ENCODE peak calls at places on chromosomes 16 and 17, in eight cellular contexts. K, L, Y, H, I, B, W and G are unnamed samples. For H3K4me1, the result is how much of the 10 kb centered on the place peaks cover.

GRCh38 chr17:78422872-78423588 is 44.6 kb downstream of the PGS1 start:
- DNase-seq in L (no peak), K (no peak), H (no peak), B (no peak), I (no peak), Y (no peak), W (no peak), G (no peak)

GRCh38 chr16:17830651-17831050 is 359.9 kb upstream of the XYLT1 start:
- DNase-seq in L (no peak), B (no peak), H (no peak), K (no peak), I (no peak), Y (no peak), W (no peak), G (no peak)

GRCh38 chr16:69476920-69477418 is 52.5 kb downstream of the CYB5B start:
- DNase-seq in K (no peak), L (no peak), I (no peak), B (peak), Y (no peak), H (peak), W (no peak), G (peak)

GRCh38 chr17:79859676-79860615 is 20.7 kb upstream of the CBX4 start:
- DNase-seq in L (peak), I (no peak), H (no peak), Y (peak), K (no peak), W (no peak), B (no peak), G (no peak)

GRCh38 chr17:50115744-50116143 is 14.2 kb downstream of the SAMD14 start:
- DNase-seq in L (peak), I (no peak), Y (no peak), H (no peak), K (no peak), W (no peak), B (no peak), G (no peak)

GRCh38 chr16:64398795-64399194 is 723.1 kb downstream of the CDH11 start:
- DNase-seq in I (no peak), Y (no peak), W (no peak), K (no peak), H (peak), B (no peak), L (no peak), G (peak)

GRCh38 chr16:83233153-83233552 is 574.6 kb upstream of the HSBP1 start:
- DNase-seq in Y (no peak), L (no peak), B (peak), K (no peak), I (no peak), H (peak), W (no peak), G (no peak)

GRCh38 chr16:67317853-67318252 is 8.7 kb downstream of the KCTD19 start:
- DNase-seq in B (no peak), L (no peak), K (no peak), W (no peak), H (no peak), I (no peak), Y (no peak), G (no peak)

GRCh38 chr16:89918453-89919347 is at the start of gene MC1R:
- DNase-seq in L (peak), H (peak), K (no peak), I (peak), W (peak), Y (peak), B (peak), G (peak)

GRCh38 chr16:50372611-50373344 is 4.0 kb upstream of the BRD7 start:
- DNase-seq in K (no peak), Y (no peak), B (no peak), H (peak), L (no peak), W (no peak), I (no peak), G (no peak)

GRCh38 chr17:1294157-1294717 is 14.8 kb downstream of the TRARG1 start:
- DNase-seq in B (no peak), K (peak), H (no peak), I (no peak), L (no peak), Y (no peak), W (no peak), G (no peak)

GRCh38 chr16:4330277-4330882 is 14.5 kb downstream of the GLIS2 start:
- DNase-seq in H (peak), B (no peak), Y (peak), I (peak), L (peak), W (no peak), K (peak), G (peak)

GRCh38 chr16:85961988-85962915 is 63.3 kb downstream of the IRF8 start:
- DNase-seq in H (no peak), B (no peak), L (no peak), W (no peak), K (no peak), I (no peak), Y (no peak), G (no peak)

GRCh38 chr17:48062273-48062672 is 14.1 kb downstream of the NFE2L1 start:
- DNase-seq in W (no peak), Y (no peak), B (no peak), I (no peak), L (no peak), H (no peak), K (no peak), G (no peak)

GRCh38 chr17:29593546-29594440 is 861 bp downstream of the ANKRD13B start:
- DNase-seq in B (no peak), I (peak), L (no peak), W (no peak), Y (peak), K (peak), H (peak), G (no peak)

GRCh38 chr17:41786227-41787020 is at the start of gene JUP:
- DNase-seq in B (peak), K (peak), Y (peak), I (peak), W (peak), L (peak), H (peak), G (peak)

GRCh38 chr16:85090873-85091521 is 21.3 kb downstream of the CIBAR2 start:
- DNase-seq in I (no peak), W (no peak), L (no peak), Y (no peak), H (no peak), B (no peak), K (no peak), G (no peak)

GRCh38 chr16:83068686-83069085 is 441.9 kb downstream of the CDH13 start:
- DNase-seq in Y (no peak), W (no peak), H (peak), L (no peak), I (no peak), B (peak), K (no peak), G (peak)

GRCh38 chr16:20854963-20855362 is 45.2 kb downstream of the DCUN1D3 start:
- DNase-seq in H (no peak), K (no peak), I (no peak), Y (no peak), W (no peak), L (no peak), B (no peak), G (no peak)

GRCh38 chr17:38672788-38673713 is 1.7 kb downstream of the EPOP start:
- DNase-seq in K (no peak), Y (peak), I (no peak), H (no peak), W (no peak), B (no peak), L (no peak), G (no peak)

GRCh38 chr16:53743149-53743566 is 39.2 kb downstream of the FTO start:
- DNase-seq in W (no peak), L (no peak), H (peak), Y (peak), K (peak), B (no peak), I (peak), G (peak)

GRCh38 chr17:72362466-72363335 is 241.9 kb downstream of the SOX9 start:
- DNase-seq in H (peak), I (no peak), W (no peak), B (peak), K (no peak), Y (no peak), L (no peak), G (no peak)

GRCh38 chr17:30000001-30000754 is 58.7 kb downstream of the EFCAB5 start:
- DNase-seq in K (no peak), W (no peak), Y (no peak), I (no peak), B (no peak), H (no peak), L (no peak), G (no peak)

GRCh38 chr16:81940781-81941560 is 70.3 kb downstream of the SDR42E1 start:
- DNase-seq in W (no peak), L (no peak), B (peak), H (peak), I (no peak), Y (peak), K (no peak), G (peak)

GRCh38 chr17:31597646-31598387 is 206.3 kb downstream of the RAB11FIP4 start:
- DNase-seq in W (no peak), L (no peak), I (no peak), B (no peak), K (no peak), H (no peak), Y (no peak), G (no peak)

GRCh38 chr17:40493697-40494096 is 7.7 kb downstream of the TNS4 start:
- DNase-seq in W (no peak), I (no peak), L (peak), B (no peak), K (no peak), H (no peak), Y (no peak), G (no peak)

GRCh38 chr17:40490289-40490853 is 11.1 kb downstream of the TNS4 start:
- DNase-seq in K (peak), W (no peak), L (peak), H (peak), B (peak), I (peak), Y (peak), G (no peak)

GRCh38 chr17:40491486-40491885 is 9.9 kb downstream of the TNS4 start:
- DNase-seq in W (no peak), I (peak), L (peak), K (peak), H (no peak), Y (no peak), B (no peak), G (no peak)

GRCh38 chr17:40487371-40488020 is 13.9 kb downstream of the TNS4 start:
- DNase-seq in K (no peak), H (no peak), B (no peak), I (no peak), L (peak), Y (no peak), W (no peak), G (no peak)

GRCh38 chr17:40490982-40491381 is 10.4 kb downstream of the TNS4 start:
- DNase-seq in W (no peak), L (no peak), I (no peak), B (no peak), H (no peak), Y (no peak), K (no peak), G (no peak)
- H3K9ac ChIP-seq in W (no peak), L (no peak), I (no peak), B (no peak), H (peak), Y (no peak), K (peak), G (no peak)

GRCh38 chr16:70696952-70697600 is 11.2 kb upstream of the MTSS2 start:
- DNase-seq in K (peak), I (no peak), L (no peak), H (no peak), Y (no peak), B (no peak), W (no peak), G (no peak)
- H3K4me1 ChIP-seq in K (under half), I (under half), L (half or more), H (under half), Y (under half), B (under half), W (under half), G (under half)

DNA sequence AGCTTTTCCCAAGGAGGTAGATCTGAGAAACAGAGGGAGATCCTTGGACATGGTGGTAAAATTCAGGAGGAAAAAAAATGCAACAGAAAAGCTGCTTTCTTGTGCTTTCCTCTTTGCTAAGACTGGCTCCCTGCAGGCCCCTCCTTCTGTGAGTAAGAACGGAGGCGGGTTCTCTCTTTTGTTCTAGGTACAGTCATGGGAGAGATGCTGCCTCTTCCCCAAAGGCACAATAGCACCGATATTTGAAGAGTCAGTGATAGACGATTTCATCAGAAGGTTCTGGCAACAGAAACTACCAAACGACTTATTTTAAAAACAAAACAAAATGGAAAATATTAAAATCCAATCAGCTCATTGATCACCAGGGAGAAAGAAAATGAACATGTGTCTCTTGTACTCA is 32.6 kb upstream of the KIFC3 start:
- DNase-seq in I (no peak), L (no peak), Y (peak), W (no peak), H (peak), K (no peak), B (peak), G (no peak)
- H3K9ac ChIP-seq in I (no peak), L (no peak), Y (no peak), W (no peak), H (no peak), K (no peak), B (peak), G (no peak)

DNA sequence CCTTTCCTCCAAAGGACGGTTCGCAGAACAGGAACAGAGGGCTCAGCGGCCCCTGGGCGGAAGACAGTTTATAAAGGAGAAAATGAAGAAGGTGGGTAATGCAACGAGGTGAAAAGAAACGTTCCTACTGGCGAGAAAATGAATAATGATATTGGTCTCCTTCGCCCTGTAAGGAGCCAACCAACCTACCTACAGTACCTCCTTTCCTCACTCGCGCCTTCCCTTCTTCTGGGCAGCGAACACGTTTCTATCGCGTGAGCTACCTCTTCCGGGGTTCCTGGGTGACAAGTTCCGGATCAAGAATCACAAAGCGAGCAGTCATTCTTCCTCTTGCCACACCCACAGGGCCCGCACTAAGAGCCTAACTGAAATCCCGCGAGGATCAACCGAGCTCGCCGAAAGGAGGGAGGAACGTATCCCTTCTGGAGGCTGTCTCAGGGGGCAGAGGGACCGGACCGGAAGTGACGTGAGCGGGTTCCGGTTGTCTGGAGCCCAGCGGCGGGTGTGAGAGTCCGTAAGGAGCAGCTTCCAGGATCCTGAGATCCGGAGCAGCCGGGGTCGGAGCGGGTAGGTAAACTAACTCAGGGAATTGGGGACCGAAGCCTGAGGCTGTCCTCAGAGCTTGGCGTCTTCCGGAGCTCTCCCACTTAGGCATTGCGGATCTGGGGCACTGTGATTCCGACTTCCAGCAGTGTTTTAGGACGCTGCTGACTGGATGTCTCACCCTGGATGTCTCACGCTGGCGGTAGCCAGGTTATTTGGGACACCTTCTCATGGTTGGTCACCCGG is at the start of the genes PTRH2 and VMP1:
- DNase-seq in Y (peak), K (peak), B (peak), I (peak), L (peak), H (peak), W (peak), G (peak)
- H3K4me1 ChIP-seq in Y (under half), K (half or more), B (under half), I (under half), L (under half), H (under half), W (under half), G (under half)

GRCh38 chr16:25052161-25052511 is 37.0 kb upstream of the ARHGAP17 start:
- DNase-seq in B (no peak), L (no peak), I (no peak), W (no peak), K (no peak), Y (no peak), H (no peak), G (no peak)

GRCh38 chr16:25045696-25046381 is 30.7 kb upstream of the ARHGAP17 start:
- DNase-seq in I (no peak), B (peak), Y (no peak), W (no peak), K (no peak), H (peak), L (no peak), G (peak)

GRCh38 chr16:25051446-25052160 is 36.4 kb upstream of the ARHGAP17 start:
- DNase-seq in K (no peak), Y (no peak), H (peak), I (no peak), B (peak), L (no peak), W (no peak), G (peak)

GRCh38 chr16:25052530-25052929 is 37.4 kb upstream of the ARHGAP17 start:
- DNase-seq in K (no peak), H (no peak), B (no peak), W (no peak), Y (no peak), L (no peak), I (no peak), G (no peak)

GRCh38 chr16:25048146-25048618 is 33.0 kb upstream of the ARHGAP17 start:
- DNase-seq in Y (no peak), I (no peak), B (no peak), H (no peak), L (no peak), K (no peak), W (no peak), G (no peak)
- H3K9ac ChIP-seq in Y (no peak), I (peak), B (peak), H (peak), L (no peak), K (peak), W (no peak), G (peak)

GRCh38 chr17:34598161-34598776 is 18.9 kb downstream of the TMEM132E start:
- DNase-seq in H (no peak), I (peak), K (peak), L (no peak), Y (peak), B (no peak), W (no peak), G (no peak)
- H3K4me1 ChIP-seq in H (under half), I (under half), K (under half), L (under half), Y (under half), B (under half), W (under half), G (under half)

GRCh38 chr16:62156971-62157370 is 120.7 kb upstream of the CDH8 start:
- DNase-seq in I (no peak), Y (no peak), K (no peak), L (no peak), B (no peak), W (no peak), H (no peak), G (no peak)

DNA sequence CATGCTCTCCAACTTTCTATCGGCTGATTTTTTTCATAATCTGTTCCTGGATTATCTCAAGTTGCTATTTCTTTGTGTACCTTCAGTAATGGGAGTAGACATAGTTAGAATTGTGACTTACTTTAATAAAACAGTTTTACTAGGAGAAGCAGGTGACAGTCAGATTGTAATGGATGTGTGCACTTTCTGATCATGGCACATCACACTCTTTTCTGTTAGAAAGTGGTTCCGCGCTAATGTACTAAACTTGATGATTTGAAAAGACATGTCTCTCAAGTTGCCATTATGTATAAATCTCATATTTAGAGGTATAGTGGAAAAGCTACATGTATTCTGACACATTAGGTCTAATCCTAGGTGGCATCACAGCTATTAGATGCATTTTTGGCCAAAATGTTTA is 121.3 kb upstream of the CDH8 start:
- DNase-seq in L (no peak), K (no peak), Y (no peak), B (no peak), W (no peak), H (no peak), I (no peak), G (no peak)
- H3K9ac ChIP-seq in L (no peak), K (no peak), Y (no peak), B (no peak), W (no peak), H (no peak), I (no peak), G (no peak)